ENCODE peak calls at places on chromosomes 3 and 15, in eight cellular contexts. One of them, this sample, is unnamed.

GRCh38 chr15:46442901-46443590 is 808.2 kb downstream of the SQOR start:
- DNase-seq in activated CD4-positive, alpha-beta T cell treated with anti-CD3 and anti-CD28 coated beads for 4 hours: no peak
- DNase-seq in stimulated activated naive CD8-positive, alpha-beta T cell treated with anti-CD3 and anti-CD28 coated beads, Interleukin-15, Interleukin-2, amounts not matched to agents 100 U/mL and 50 U/mL, for 24 hours: no peak
- DNase-seq in T47D: no peak
- DNase-seq in stimulated activated CD4-positive, alpha-beta T cell treated with anti-CD3 and anti-CD28 coated beads, TNF-alpha, amount 100 ng/mL, for 1 hour: no peak
- DNase-seq in retina: no peak
- DNase-seq in T-helper 2 cell: no peak
- DNase-seq in lung microvascular endothelial cell: no peak
- DNase-seq in this sample: no peak

GRCh38 chr3:149783576-149783975 is 8.8 kb downstream of the ANKUB1 start:
- DNase-seq in retina: no peak
- DNase-seq in T47D: peak; percentile 34
- DNase-seq in stimulated activated CD4-positive, alpha-beta T cell treated with anti-CD3 and anti-CD28 coated beads, TNF-alpha, amount 100 ng/mL, for 1 hour: no peak
- DNase-seq in lung microvascular endothelial cell: peak; percentile 4
- DNase-seq in activated CD4-positive, alpha-beta T cell treated with anti-CD3 and anti-CD28 coated beads for 4 hours: no peak
- DNase-seq in T-helper 2 cell: no peak
- DNase-seq in stimulated activated naive CD8-positive, alpha-beta T cell treated with anti-CD3 and anti-CD28 coated beads, Interleukin-15, Interleukin-2, amounts not matched to agents 100 U/mL and 50 U/mL, for 24 hours: no peak
- DNase-seq in this sample: no peak

GRCh38 chr15:31357148-31357547 is 30.5 kb downstream of the KLF13 start:
- DNase-seq in T47D: no peak
- DNase-seq in activated CD4-positive, alpha-beta T cell treated with anti-CD3 and anti-CD28 coated beads for 4 hours: no peak
- DNase-seq in stimulated activated CD4-positive, alpha-beta T cell treated with anti-CD3 and anti-CD28 coated beads, TNF-alpha, amount 100 ng/mL, for 1 hour: no peak
- DNase-seq in stimulated activated naive CD8-positive, alpha-beta T cell treated with anti-CD3 and anti-CD28 coated beads, Interleukin-15, Interleukin-2, amounts not matched to agents 100 U/mL and 50 U/mL, for 24 hours: peak; percentile 41
- DNase-seq in T-helper 2 cell: no peak
- DNase-seq in retina: no peak
- DNase-seq in lung microvascular endothelial cell: no peak
- DNase-seq in this sample: no peak

GRCh38 chr3:148955544-148956346 is 35.6 kb upstream of the GYG1 start:
- DNase-seq in lung microvascular endothelial cell: peak; percentile 86
- DNase-seq in T-helper 2 cell: no peak
- DNase-seq in retina: peak; percentile 87
- DNase-seq in T47D: peak; percentile 72
- DNase-seq in activated CD4-positive, alpha-beta T cell treated with anti-CD3 and anti-CD28 coated beads for 4 hours: peak; percentile 12
- DNase-seq in stimulated activated CD4-positive, alpha-beta T cell treated with anti-CD3 and anti-CD28 coated beads, TNF-alpha, amount 100 ng/mL, for 1 hour: no peak
- DNase-seq in stimulated activated naive CD8-positive, alpha-beta T cell treated with anti-CD3 and anti-CD28 coated beads, Interleukin-15, Interleukin-2, amounts not matched to agents 100 U/mL and 50 U/mL, for 24 hours: peak; percentile 15
- DNase-seq in this sample: no peak

GRCh38 chr3:107524214-107525100 is 1.7 kb downstream of the BBX start:
- DNase-seq in T-helper 2 cell: peak; percentile 48
- DNase-seq in stimulated activated CD4-positive, alpha-beta T cell treated with anti-CD3 and anti-CD28 coated beads, TNF-alpha, amount 100 ng/mL, for 1 hour: no peak
- DNase-seq in activated CD4-positive, alpha-beta T cell treated with anti-CD3 and anti-CD28 coated beads for 4 hours: peak; percentile 48
- DNase-seq in lung microvascular endothelial cell: peak; percentile 61
- DNase-seq in stimulated activated naive CD8-positive, alpha-beta T cell treated with anti-CD3 and anti-CD28 coated beads, Interleukin-15, Interleukin-2, amounts not matched to agents 100 U/mL and 50 U/mL, for 24 hours: peak; percentile 52
- DNase-seq in T47D: peak; percentile 70
- DNase-seq in retina: peak; percentile 76
- DNase-seq in this sample: peak; percentile 74

GRCh38 chr3:130759692-130760338 is 13.2 kb upstream of the PIK3R4 start:
- DNase-seq in stimulated activated CD4-positive, alpha-beta T cell treated with anti-CD3 and anti-CD28 coated beads, TNF-alpha, amount 100 ng/mL, for 1 hour: no peak
- DNase-seq in activated CD4-positive, alpha-beta T cell treated with anti-CD3 and anti-CD28 coated beads for 4 hours: peak; percentile 61
- DNase-seq in lung microvascular endothelial cell: peak; percentile 59
- DNase-seq in stimulated activated naive CD8-positive, alpha-beta T cell treated with anti-CD3 and anti-CD28 coated beads, Interleukin-15, Interleukin-2, amounts not matched to agents 100 U/mL and 50 U/mL, for 24 hours: peak; percentile 44
- DNase-seq in T47D: peak; percentile 79
- DNase-seq in T-helper 2 cell: peak; percentile 22
- DNase-seq in retina: peak; percentile 56
- DNase-seq in this sample: peak; percentile 48

GRCh38 chr15:59437473-59437776 is 561 bp upstream of the FAM81A start:
- DNase-seq in lung microvascular endothelial cell: no peak
- DNase-seq in T47D: no peak
- DNase-seq in stimulated activated CD4-positive, alpha-beta T cell treated with anti-CD3 and anti-CD28 coated beads, TNF-alpha, amount 100 ng/mL, for 1 hour: no peak
- DNase-seq in activated CD4-positive, alpha-beta T cell treated with anti-CD3 and anti-CD28 coated beads for 4 hours: no peak
- DNase-seq in retina: no peak
- DNase-seq in T-helper 2 cell: no peak
- DNase-seq in stimulated activated naive CD8-positive, alpha-beta T cell treated with anti-CD3 and anti-CD28 coated beads, Interleukin-15, Interleukin-2, amounts not matched to agents 100 U/mL and 50 U/mL, for 24 hours: no peak
- DNase-seq in this sample: no peak

GRCh38 chr3:21447471-21448205 is 303.4 kb downstream of the ZNF385D start:
- DNase-seq in activated CD4-positive, alpha-beta T cell treated with anti-CD3 and anti-CD28 coated beads for 4 hours: no peak
- DNase-seq in T47D: no peak
- DNase-seq in lung microvascular endothelial cell: no peak
- DNase-seq in retina: no peak
- DNase-seq in stimulated activated CD4-positive, alpha-beta T cell treated with anti-CD3 and anti-CD28 coated beads, TNF-alpha, amount 100 ng/mL, for 1 hour: no peak
- DNase-seq in stimulated activated naive CD8-positive, alpha-beta T cell treated with anti-CD3 and anti-CD28 coated beads, Interleukin-15, Interleukin-2, amounts not matched to agents 100 U/mL and 50 U/mL, for 24 hours: no peak
- DNase-seq in T-helper 2 cell: no peak
- DNase-seq in this sample: no peak

GRCh38 chr3:129602730-129603560 is 3.5 kb downstream of the PLXND1 start:
- DNase-seq in activated CD4-positive, alpha-beta T cell treated with anti-CD3 and anti-CD28 coated beads for 4 hours: no peak
- DNase-seq in retina: no peak
- DNase-seq in stimulated activated CD4-positive, alpha-beta T cell treated with anti-CD3 and anti-CD28 coated beads, TNF-alpha, amount 100 ng/mL, for 1 hour: no peak
- DNase-seq in stimulated activated naive CD8-positive, alpha-beta T cell treated with anti-CD3 and anti-CD28 coated beads, Interleukin-15, Interleukin-2, amounts not matched to agents 100 U/mL and 50 U/mL, for 24 hours: no peak
- DNase-seq in T47D: peak; percentile 61
- DNase-seq in T-helper 2 cell: no peak
- DNase-seq in lung microvascular endothelial cell: peak; percentile 98
- DNase-seq in this sample: peak; percentile 68

GRCh38 chr3:119401502-119402440 is 61.6 kb downstream of the TMEM39A start:
- DNase-seq in activated CD4-positive, alpha-beta T cell treated with anti-CD3 and anti-CD28 coated beads for 4 hours: no peak
- DNase-seq in T47D: no peak
- DNase-seq in retina: no peak
- DNase-seq in stimulated activated CD4-positive, alpha-beta T cell treated with anti-CD3 and anti-CD28 coated beads, TNF-alpha, amount 100 ng/mL, for 1 hour: no peak
- DNase-seq in stimulated activated naive CD8-positive, alpha-beta T cell treated with anti-CD3 and anti-CD28 coated beads, Interleukin-15, Interleukin-2, amounts not matched to agents 100 U/mL and 50 U/mL, for 24 hours: no peak
- DNase-seq in T-helper 2 cell: no peak
- DNase-seq in lung microvascular endothelial cell: no peak
- DNase-seq in this sample: peak; percentile 41

GRCh38 chr3:156474560-156475389 is 80.1 kb downstream of the SSR3 start:
- DNase-seq in stimulated activated naive CD8-positive, alpha-beta T cell treated with anti-CD3 and anti-CD28 coated beads, Interleukin-15, Interleukin-2, amounts not matched to agents 100 U/mL and 50 U/mL, for 24 hours: no peak
- DNase-seq in T-helper 2 cell: no peak
- DNase-seq in stimulated activated CD4-positive, alpha-beta T cell treated with anti-CD3 and anti-CD28 coated beads, TNF-alpha, amount 100 ng/mL, for 1 hour: no peak
- DNase-seq in T47D: peak; percentile 52
- DNase-seq in retina: peak; percentile 33
- DNase-seq in lung microvascular endothelial cell: no peak
- DNase-seq in activated CD4-positive, alpha-beta T cell treated with anti-CD3 and anti-CD28 coated beads for 4 hours: no peak
- DNase-seq in this sample: peak; percentile 51

GRCh38 chr3:160447544-160447943 is 2.0 kb downstream of the TRIM59 start:
- DNase-seq in stimulated activated CD4-positive, alpha-beta T cell treated with anti-CD3 and anti-CD28 coated beads, TNF-alpha, amount 100 ng/mL, for 1 hour: no peak
- DNase-seq in lung microvascular endothelial cell: peak; percentile 20
- DNase-seq in stimulated activated naive CD8-positive, alpha-beta T cell treated with anti-CD3 and anti-CD28 coated beads, Interleukin-15, Interleukin-2, amounts not matched to agents 100 U/mL and 50 U/mL, for 24 hours: no peak
- DNase-seq in activated CD4-positive, alpha-beta T cell treated with anti-CD3 and anti-CD28 coated beads for 4 hours: no peak
- DNase-seq in T-helper 2 cell: no peak
- DNase-seq in retina: no peak
- DNase-seq in T47D: no peak
- DNase-seq in this sample: no peak

GRCh38 chr3:191244242-191244867 is 45.3 kb downstream of the OSTN start:
- DNase-seq in T47D: peak; percentile 56
- DNase-seq in activated CD4-positive, alpha-beta T cell treated with anti-CD3 and anti-CD28 coated beads for 4 hours: no peak
- DNase-seq in retina: no peak
- DNase-seq in T-helper 2 cell: no peak
- DNase-seq in lung microvascular endothelial cell: peak; percentile 41
- DNase-seq in stimulated activated CD4-positive, alpha-beta T cell treated with anti-CD3 and anti-CD28 coated beads, TNF-alpha, amount 100 ng/mL, for 1 hour: no peak
- DNase-seq in stimulated activated naive CD8-positive, alpha-beta T cell treated with anti-CD3 and anti-CD28 coated beads, Interleukin-15, Interleukin-2, amounts not matched to agents 100 U/mL and 50 U/mL, for 24 hours: no peak
- DNase-seq in this sample: no peak

GRCh38 chr3:24367216-24367615 is 127.4 kb downstream of the THRB start:
- DNase-seq in T47D: no peak
- DNase-seq in lung microvascular endothelial cell: no peak
- DNase-seq in stimulated activated CD4-positive, alpha-beta T cell treated with anti-CD3 and anti-CD28 coated beads, TNF-alpha, amount 100 ng/mL, for 1 hour: no peak
- DNase-seq in stimulated activated naive CD8-positive, alpha-beta T cell treated with anti-CD3 and anti-CD28 coated beads, Interleukin-15, Interleukin-2, amounts not matched to agents 100 U/mL and 50 U/mL, for 24 hours: no peak
- DNase-seq in retina: no peak
- DNase-seq in activated CD4-positive, alpha-beta T cell treated with anti-CD3 and anti-CD28 coated beads for 4 hours: no peak
- DNase-seq in T-helper 2 cell: no peak
- DNase-seq in this sample: no peak

GRCh38 chr3:135967867-135968266 is 2.3 kb downstream of the PPP2R3A start:
- DNase-seq in stimulated activated naive CD8-positive, alpha-beta T cell treated with anti-CD3 and anti-CD28 coated beads, Interleukin-15, Interleukin-2, amounts not matched to agents 100 U/mL and 50 U/mL, for 24 hours: no peak
- DNase-seq in stimulated activated CD4-positive, alpha-beta T cell treated with anti-CD3 and anti-CD28 coated beads, TNF-alpha, amount 100 ng/mL, for 1 hour: no peak
- DNase-seq in T47D: no peak
- DNase-seq in T-helper 2 cell: no peak
- DNase-seq in activated CD4-positive, alpha-beta T cell treated with anti-CD3 and anti-CD28 coated beads for 4 hours: no peak
- DNase-seq in lung microvascular endothelial cell: no peak
- DNase-seq in retina: peak; percentile 4
- DNase-seq in this sample: no peak

GRCh38 chr15:60667190-60667868 is 188.4 kb upstream of the ICE2 start:
- DNase-seq in retina: no peak
- DNase-seq in activated CD4-positive, alpha-beta T cell treated with anti-CD3 and anti-CD28 coated beads for 4 hours: no peak
- DNase-seq in stimulated activated CD4-positive, alpha-beta T cell treated with anti-CD3 and anti-CD28 coated beads, TNF-alpha, amount 100 ng/mL, for 1 hour: no peak
- DNase-seq in T47D: no peak
- DNase-seq in stimulated activated naive CD8-positive, alpha-beta T cell treated with anti-CD3 and anti-CD28 coated beads, Interleukin-15, Interleukin-2, amounts not matched to agents 100 U/mL and 50 U/mL, for 24 hours: no peak
- DNase-seq in T-helper 2 cell: no peak
- DNase-seq in lung microvascular endothelial cell: no peak
- DNase-seq in this sample: no peak

GRCh38 chr3:42936157-42936981 is 30.4 kb downstream of the ZNF662 start:
- DNase-seq in activated CD4-positive, alpha-beta T cell treated with anti-CD3 and anti-CD28 coated beads for 4 hours: no peak
- DNase-seq in T-helper 2 cell: no peak
- DNase-seq in stimulated activated naive CD8-positive, alpha-beta T cell treated with anti-CD3 and anti-CD28 coated beads, Interleukin-15, Interleukin-2, amounts not matched to agents 100 U/mL and 50 U/mL, for 24 hours: no peak
- DNase-seq in T47D: no peak
- DNase-seq in lung microvascular endothelial cell: no peak
- DNase-seq in retina: peak; percentile 83
- DNase-seq in stimulated activated CD4-positive, alpha-beta T cell treated with anti-CD3 and anti-CD28 coated beads, TNF-alpha, amount 100 ng/mL, for 1 hour: no peak
- DNase-seq in this sample: no peak

GRCh38 chr15:84826369-84826823 is 9.2 kb downstream of the ALPK3 start:
- DNase-seq in stimulated activated naive CD8-positive, alpha-beta T cell treated with anti-CD3 and anti-CD28 coated beads, Interleukin-15, Interleukin-2, amounts not matched to agents 100 U/mL and 50 U/mL, for 24 hours: peak; percentile 19
- DNase-seq in T-helper 2 cell: no peak
- DNase-seq in T47D: peak; percentile 68
- DNase-seq in lung microvascular endothelial cell: peak; percentile 19
- DNase-seq in retina: no peak
- DNase-seq in stimulated activated CD4-positive, alpha-beta T cell treated with anti-CD3 and anti-CD28 coated beads, TNF-alpha, amount 100 ng/mL, for 1 hour: no peak
- DNase-seq in activated CD4-positive, alpha-beta T cell treated with anti-CD3 and anti-CD28 coated beads for 4 hours: no peak
- DNase-seq in this sample: no peak

GRCh38 chr3:194095464-194095863 is 40.5 kb upstream of the HES1 start:
- DNase-seq in T-helper 2 cell: no peak
- DNase-seq in stimulated activated naive CD8-positive, alpha-beta T cell treated with anti-CD3 and anti-CD28 coated beads, Interleukin-15, Interleukin-2, amounts not matched to agents 100 U/mL and 50 U/mL, for 24 hours: no peak
- DNase-seq in T47D: no peak
- DNase-seq in stimulated activated CD4-positive, alpha-beta T cell treated with anti-CD3 and anti-CD28 coated beads, TNF-alpha, amount 100 ng/mL, for 1 hour: no peak
- DNase-seq in retina: no peak
- DNase-seq in activated CD4-positive, alpha-beta T cell treated with anti-CD3 and anti-CD28 coated beads for 4 hours: no peak
- DNase-seq in lung microvascular endothelial cell: peak; percentile 60
- DNase-seq in this sample: no peak